ENCODE peak calls at places on chromosomes 7 and 10, in seven cellular contexts. E, V, T, R, G, J and A are unnamed samples.

GRCh38 chr7:28083998-28084985 is 96.3 kb downstream of the JAZF1 start:
- DNase-seq in E (no peak), V (no peak), T (no peak), R (no peak), G (no peak), J (no peak), A (no peak)

GRCh38 chr10:7260412-7260900 is 150.4 kb downstream of the SFMBT2 start:
- DNase-seq in E (peak; percentile 36), V (peak; percentile 100), T (peak; percentile 78), R (peak; percentile 2), G (peak; percentile 84), J (peak; percentile 71), A (peak; percentile 97)

GRCh38 chr7:73436031-73436929 is 2.7 kb downstream of the FZD9 start:
- DNase-seq in E (no peak), V (no peak), T (peak; percentile 55), R (no peak), G (no peak), J (peak; percentile 47), A (no peak)

GRCh38 chr7:36214608-36215016 is 61.6 kb downstream of the EEPD1 start:
- DNase-seq in E (no peak), V (peak; percentile 53), T (no peak), R (no peak), G (no peak), J (no peak), A (no peak)

GRCh38 chr7:114214454-114214853 is 200.2 kb upstream of the FOXP2 start:
- DNase-seq in E (no peak), V (no peak), T (no peak), R (no peak), G (peak; percentile 17), J (no peak), A (no peak)

GRCh38 chr7:2645274-2645868 is 13.6 kb downstream of the TTYH3 start:
- DNase-seq in E (peak; percentile 27), V (no peak), T (no peak), R (no peak), G (peak; percentile 60), J (no peak), A (no peak)

GRCh38 chr10:5775705-5776104 is 37.5 kb downstream of the GDI2 start:
- DNase-seq in E (no peak), V (no peak), T (no peak), R (no peak), G (no peak), J (no peak), A (no peak)

GRCh38 chr7:138125598-138126111 is 49.4 kb downstream of the AKR1D1 start:
- DNase-seq in E (no peak), V (peak; percentile 2), T (peak; percentile 79), R (no peak), G (no peak), J (no peak), A (peak; percentile 66)

GRCh38 chr10:87659571-87660483 is at the start of gene PAPSS2:
- DNase-seq in E (no peak), V (peak; percentile 63), T (peak; percentile 53), R (no peak), G (peak; percentile 79), J (peak; percentile 72), A (peak; percentile 63)

GRCh38 chr7:159027091-159027802 is 117.4 kb downstream of the VIPR2 start:
- DNase-seq in E (no peak), V (no peak), T (peak; percentile 71), R (no peak), G (no peak), J (peak; percentile 17), A (no peak)

GRCh38 chr7:22698762-22699161 is 28.2 kb upstream of the IL6 start:
- DNase-seq in E (no peak), V (no peak), T (no peak), R (no peak), G (no peak), J (no peak), A (no peak)

GRCh38 chr7:145053781-145054180 is 217.9 kb upstream of the TPK1 start:
- DNase-seq in E (no peak), V (no peak), T (peak; percentile 4), R (no peak), G (no peak), J (no peak), A (no peak)

GRCh38 chr7:54874804-54875203 is 115.8 kb upstream of the SEC61G start:
- DNase-seq in E (no peak), V (no peak), T (peak; percentile 52), R (no peak), G (no peak), J (no peak), A (no peak)

GRCh38 chr10:77497748-77498147 is 139.9 kb downstream of the KCNMA1 start:
- DNase-seq in E (no peak), V (no peak), T (no peak), R (no peak), G (peak; percentile 34), J (no peak), A (no peak)

GRCh38 chr10:22699976-22700375 is 14.4 kb downstream of the PIP4K2A start:
- DNase-seq in E (no peak), V (no peak), T (no peak), R (no peak), G (no peak), J (peak; percentile 21), A (no peak)

GRCh38 chr10:22704348-22705341 is 9.7 kb downstream of the PIP4K2A start:
- DNase-seq in E (no peak), V (no peak), T (no peak), R (no peak), G (no peak), J (no peak), A (no peak)

GRCh38 chr10:22700489-22700888 is 13.9 kb downstream of the PIP4K2A start:
- DNase-seq in E (no peak), V (no peak), T (no peak), R (no peak), G (no peak), J (no peak), A (no peak)

GRCh38 chr10:22702348-22702747 is 12.0 kb downstream of the PIP4K2A start:
- DNase-seq in E (no peak), V (peak; percentile 90), T (no peak), R (no peak), G (no peak), J (peak; percentile 24), A (peak; percentile 31)

GRCh38 chr10:22701132-22701851 is 13.1 kb downstream of the PIP4K2A start:
- DNase-seq in E (no peak), V (no peak), T (no peak), R (no peak), G (no peak), J (no peak), A (no peak)
- H3K79me2 ChIP-seq in E (peaks cover 98% of the 10 kb centered on the region), V (peaks cover 59% of the 10 kb centered on the region), T (peaks cover 99% of the 10 kb centered on the region), R (peaks cover 31% of the 10 kb centered on the region), G (peaks cover 100% of the 10 kb centered on the region), J (peaks cover 89% of the 10 kb centered on the region), A (peaks cover 100% of the 10 kb centered on the region)

GRCh38 chr7:156889746-156890145 is 3.2 kb downstream of the LMBR1 start:
- DNase-seq in E (no peak), V (no peak), T (no peak), R (no peak), G (no peak), J (no peak), A (no peak)

GRCh38 chr7:156896388-156897022 is 3.5 kb upstream of the LMBR1 start:
- DNase-seq in E (no peak), V (no peak), T (no peak), R (no peak), G (no peak), J (no peak), A (no peak)

GRCh38 chr7:156895024-156895780 is 2.2 kb upstream of the LMBR1 start:
- DNase-seq in E (no peak), V (no peak), T (no peak), R (no peak), G (no peak), J (no peak), A (no peak)

GRCh38 chr7:156892086-156892800 is 740 bp downstream of the LMBR1 start:
- DNase-seq in E (peak; percentile 74), V (peak; percentile 19), T (peak; percentile 31), R (no peak), G (peak; percentile 83), J (peak; percentile 83), A (no peak)

DNA sequence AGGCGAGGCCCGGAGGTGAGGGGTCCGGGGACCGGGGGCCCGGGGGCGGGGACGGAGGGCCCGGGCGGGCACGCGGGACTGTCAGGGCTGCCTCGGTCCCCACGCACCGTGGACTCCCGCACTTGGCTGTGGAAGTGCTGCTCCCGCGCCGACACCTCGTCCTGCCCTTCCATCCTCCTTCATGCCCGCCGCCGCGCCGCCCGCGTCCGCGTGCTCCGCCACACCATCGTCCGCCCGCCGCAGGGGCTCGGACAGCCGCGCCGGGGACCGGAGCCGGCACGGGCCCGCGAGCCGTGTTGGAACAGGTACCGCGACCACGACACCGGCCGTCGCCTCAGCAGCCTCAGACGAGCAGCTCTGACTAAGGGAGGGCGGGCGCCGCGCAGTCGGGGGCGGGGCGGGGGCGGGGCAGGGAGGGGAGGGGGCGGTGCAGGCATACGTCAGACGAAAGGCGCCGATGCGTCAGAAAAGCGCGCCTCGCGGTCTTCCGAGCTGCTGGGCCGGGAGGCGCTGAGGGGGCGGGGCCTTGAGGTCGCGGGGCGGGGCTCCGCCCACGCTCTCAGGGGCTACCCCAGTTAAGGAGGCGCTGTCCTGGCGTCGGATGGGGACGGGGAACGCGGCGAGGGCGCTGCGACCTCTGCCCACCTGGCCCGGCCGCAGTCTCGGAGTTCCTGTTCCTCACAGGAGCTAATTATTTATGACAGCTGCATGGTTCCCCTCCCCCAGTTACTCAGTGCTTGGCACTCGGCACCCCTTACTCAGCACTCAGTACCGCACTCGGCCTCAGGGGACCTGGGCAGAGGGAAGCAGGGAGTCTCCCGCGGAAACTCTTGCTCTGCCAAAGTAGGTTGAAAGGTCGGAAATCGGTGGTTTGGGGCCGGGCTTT is at the start of gene LMBR1:
- DNase-seq in E (peak; percentile 99), V (peak; percentile 96), T (peak; percentile 90), R (peak; percentile 62), G (peak; percentile 92), J (peak; percentile 98), A (peak; percentile 78)
- H3K4me1 ChIP-seq in E (peaks cover 10% of the 10 kb centered on the region), V (peaks cover 3% of the 10 kb centered on the region), T (peaks cover 4% of the 10 kb centered on the region), R (peaks cover 8% of the 10 kb centered on the region), G (peaks cover 9% of the 10 kb centered on the region), J (peaks cover 8% of the 10 kb centered on the region), A (peaks cover 6% of the 10 kb centered on the region)

DNA sequence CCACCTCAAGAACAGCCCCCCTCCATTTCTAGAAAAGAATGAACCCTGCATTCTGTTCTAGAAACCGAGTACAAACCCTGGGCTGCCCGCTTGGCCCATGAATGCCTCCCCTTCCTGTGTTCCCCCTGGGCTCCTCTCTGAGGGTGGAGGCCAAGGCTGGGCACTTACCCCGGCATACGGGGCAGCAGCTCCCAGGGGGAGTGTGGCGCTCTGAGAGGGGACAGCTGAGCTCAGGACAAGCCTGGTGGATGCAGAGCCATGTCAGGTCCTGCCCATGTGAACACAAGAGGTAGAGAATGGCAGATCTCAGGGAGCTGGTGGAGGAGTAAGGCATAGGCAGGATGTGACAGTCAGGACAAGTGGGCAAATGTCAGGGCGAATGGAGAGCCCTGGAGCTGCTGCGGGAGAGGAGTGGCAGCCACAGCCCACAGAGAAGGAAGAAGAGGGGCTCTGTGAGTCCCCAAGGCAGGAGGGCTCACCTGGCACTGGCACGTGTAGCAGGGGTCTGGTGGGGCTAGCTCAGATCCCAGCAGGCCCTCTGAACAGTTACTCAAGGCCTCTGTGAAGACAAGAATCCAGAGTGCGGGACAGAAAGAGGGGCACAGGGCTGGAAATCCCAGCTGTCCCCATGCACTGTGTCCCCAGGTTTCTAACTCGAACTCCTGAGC is 18.9 kb downstream of the ATP6V1F start:
- DNase-seq in E (no peak), V (no peak), T (no peak), R (no peak), G (no peak), J (no peak), A (no peak)
- H3K79me2 ChIP-seq in E (no peaks in the 10 kb centered on the region), V (no peaks in the 10 kb centered on the region), T (no peaks in the 10 kb centered on the region), R (no peaks in the 10 kb centered on the region), G (no peaks in the 10 kb centered on the region), J (no peaks in the 10 kb centered on the region), A (no peaks in the 10 kb centered on the region)

GRCh38 chr10:62025134-62025794 is 123.8 kb downstream of the ARID5B start:
- DNase-seq in E (no peak), V (no peak), T (peak; percentile 90), R (no peak), G (no peak), J (no peak), A (peak; percentile 57)
- H3K4me1 ChIP-seq in E (peaks cover 4% of the 10 kb centered on the region), V (peaks cover 19% of the 10 kb centered on the region), T (peaks cover 71% of the 10 kb centered on the region), R (peaks cover 68% of the 10 kb centered on the region), G (peaks cover 5% of the 10 kb centered on the region), J (peaks cover 38% of the 10 kb centered on the region), A (peaks cover 32% of the 10 kb centered on the region)